ENCODE peak calls at places on chromosomes 1 and 21, in seven cellular contexts. S, Z, W, V, Q, T and H are unnamed samples.

GRCh38 chr1:153565529-153566374 is at the start of gene S100A2:
- DNase-seq in Z (peak; percentile 53), Q (no peak), S (peak; percentile 75), T (no peak), V (peak; percentile 52), W (peak; percentile 63), H (no peak)

GRCh38 chr21:32712043-32712442 is 15.8 kb downstream of the SYNJ1 start:
- DNase-seq in Q (no peak), S (peak; percentile 37), Z (no peak), T (no peak), W (no peak), V (no peak), H (no peak)

GRCh38 chr1:161216945-161217712 is 2.0 kb downstream of the FCER1G start:
- DNase-seq in T (no peak), S (no peak), Z (no peak), V (no peak), W (peak; percentile 53), Q (no peak), H (no peak)

GRCh38 chr1:180041587-180041986 is 87.0 kb downstream of the CEP350 start:
- DNase-seq in S (no peak), V (no peak), W (no peak), Q (no peak), Z (no peak), T (no peak), H (no peak)

GRCh38 chr1:21622466-21623315 is 46.5 kb downstream of the RAP1GAP start:
- DNase-seq in Q (no peak), T (no peak), S (peak; percentile 68), W (no peak), Z (peak; percentile 100), V (no peak), H (no peak)

GRCh38 chr1:16032388-16033100 is 10.7 kb downstream of the CLCNKA start:
- DNase-seq in W (peak; percentile 79), S (peak; percentile 67), Q (peak; percentile 85), Z (peak; percentile 99), V (peak; percentile 86), T (peak; percentile 71), H (no peak)

GRCh38 chr1:55544826-55545225 is 329.7 kb upstream of the USP24 start:
- DNase-seq in Q (no peak), V (no peak), W (no peak), Z (no peak), S (no peak), T (no peak), H (no peak)

GRCh38 chr1:84427520-84428188 is 29.4 kb downstream of the DNASE2B start:
- DNase-seq in W (no peak), Z (no peak), Q (no peak), S (no peak), T (no peak), V (no peak), H (no peak)

GRCh38 chr1:22808186-22808845 is 97.7 kb downstream of the EPHB2 start:
- DNase-seq in V (no peak), Q (no peak), Z (no peak), S (no peak), T (no peak), W (no peak), H (no peak)

GRCh38 chr21:16536661-16537359 is 807.0 kb downstream of the USP25 start:
- DNase-seq in T (no peak), V (no peak), Q (no peak), S (no peak), W (no peak), Z (no peak), H (no peak)

GRCh38 chr21:16534408-16535099 is 804.8 kb downstream of the USP25 start:
- DNase-seq in S (no peak), W (peak; percentile 79), T (no peak), V (no peak), Q (no peak), Z (no peak), H (peak; percentile 64)

GRCh38 chr21:16533692-16534407 is 804.1 kb downstream of the USP25 start:
- DNase-seq in S (peak; percentile 0), Z (no peak), T (no peak), W (no peak), V (no peak), Q (no peak), H (no peak)

GRCh38 chr21:16532841-16533240 is 803.1 kb downstream of the USP25 start:
- DNase-seq in S (no peak), T (no peak), Z (no peak), W (no peak), V (no peak), Q (no peak), H (no peak)

DNA sequence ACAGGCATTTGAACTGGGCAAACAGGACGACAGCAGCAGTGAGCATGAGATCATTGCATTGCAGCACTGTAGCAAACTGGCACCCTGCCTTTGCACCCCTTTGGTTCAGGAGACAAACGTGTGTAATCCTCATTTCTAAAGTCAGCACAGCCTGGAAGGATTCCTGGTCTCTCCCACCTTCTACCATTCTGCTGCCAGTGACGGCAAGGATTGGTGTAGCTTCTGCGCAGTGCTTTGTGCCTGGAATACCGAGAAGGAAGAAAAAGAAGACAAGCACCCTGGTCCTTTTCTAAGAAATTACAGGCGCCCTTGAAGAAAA is 805.3 kb downstream of the USP25 start:
- DNase-seq in Q (no peak), V (no peak), T (no peak), S (no peak), Z (no peak), W (peak; percentile 87), H (peak; percentile 56)
- H3K4me3 ChIP-seq in Q (no peak overlapping the region), V (no peak overlapping the region), T (no peak overlapping the region), S (no peak overlapping the region), Z (no peak overlapping the region), W (no peak overlapping the region), H (peak overlapping the region; percentile 47)

GRCh38 chr1:154998818-154999650 is 3.6 kb upstream of the ZBTB7B start:
- DNase-seq in T (peak; percentile 93), S (peak; percentile 70), V (peak; percentile 84), W (no peak), Q (no peak), Z (peak; percentile 89), H (no peak)
- H3K4me3 ChIP-seq in T (peak overlapping the region; percentile 46), S (peak overlapping the region; percentile 16), V (peak overlapping the region; percentile 92), W (no peak overlapping the region), Q (peak overlapping the region; percentile 61), Z (peak overlapping the region; percentile 75), H (no peak overlapping the region)

DNA sequence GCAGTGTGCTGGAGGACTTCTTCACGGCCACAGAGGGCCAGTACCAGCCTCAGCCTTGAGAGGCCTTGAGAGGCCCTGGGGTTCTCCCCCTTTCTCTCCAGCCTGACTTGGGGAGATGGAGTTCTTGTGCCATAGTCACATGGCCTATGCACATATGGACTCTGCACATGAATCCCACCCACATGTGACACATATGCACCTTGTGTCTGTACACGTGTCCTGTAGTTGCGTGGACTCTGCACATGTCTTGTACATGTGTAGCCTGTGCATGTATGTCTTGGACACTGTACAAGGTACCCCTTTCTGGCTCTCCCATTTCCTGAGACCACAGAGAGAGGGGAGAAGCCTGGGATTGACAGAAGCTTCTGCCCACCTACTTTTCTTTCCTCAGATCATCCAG is 6.2 kb upstream of the HDAC1 start:
- DNase-seq in W (no peak), S (no peak), Z (no peak), T (no peak), V (no peak), Q (no peak), H (no peak)
- H3K4me3 ChIP-seq in W (no peak overlapping the region), S (no peak overlapping the region), Z (no peak overlapping the region), T (no peak overlapping the region), V (no peak overlapping the region), Q (no peak overlapping the region), H (no peak overlapping the region)

GRCh38 chr1:204382714-204383083 is 23.0 kb upstream of the PLEKHA6 start:
- DNase-seq in S (no peak), W (no peak), Q (no peak), Z (no peak), T (no peak), V (no peak), H (no peak)
- H3K4me3 ChIP-seq in S (no peak overlapping the region), W (no peak overlapping the region), Q (no peak overlapping the region), Z (no peak overlapping the region), T (no peak overlapping the region), V (no peak overlapping the region), H (no peak overlapping the region)

DNA sequence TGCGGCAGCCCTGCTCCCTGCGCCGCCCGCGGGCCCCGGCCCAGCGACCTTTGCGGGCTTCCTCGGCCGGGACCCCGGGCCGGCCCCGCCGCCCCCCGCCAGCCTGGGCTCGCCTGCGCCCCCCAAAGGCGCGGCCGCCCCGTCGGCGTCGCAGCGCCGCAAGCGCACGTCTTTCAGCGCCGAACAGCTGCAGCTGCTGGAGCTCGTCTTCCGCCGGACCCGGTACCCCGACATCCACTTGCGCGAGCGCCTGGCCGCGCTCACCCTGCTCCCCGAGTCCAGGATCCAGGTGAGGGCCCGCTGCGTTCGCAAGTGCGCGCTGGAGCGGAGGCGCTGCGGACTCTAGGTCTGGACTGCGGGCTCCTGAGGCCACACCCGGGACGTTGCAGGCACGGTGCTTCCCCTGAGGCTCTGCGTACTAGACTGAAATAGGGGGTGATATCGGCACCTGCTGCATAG is 351 bp downstream of the MIXL1 start:
- DNase-seq in V (peak; percentile 53), Z (no peak), Q (no peak), S (peak; percentile 55), W (no peak), T (no peak), H (no peak)
- H3K4me3 ChIP-seq in V (peak overlapping the region; percentile 61), Z (peak overlapping the region; percentile 88), Q (peak overlapping the region; percentile 34), S (peak overlapping the region; percentile 13), W (no peak overlapping the region), T (peak overlapping the region; percentile 78), H (no peak overlapping the region)

GRCh38 chr21:16196521-16197208 is 466.9 kb downstream of the USP25 start:
- DNase-seq in T (no peak), Z (no peak), S (no peak), Q (no peak), W (no peak), V (no peak), H (no peak)
- H3K4me3 ChIP-seq in T (no peak overlapping the region), Z (no peak overlapping the region), S (no peak overlapping the region), Q (no peak overlapping the region), W (no peak overlapping the region), V (no peak overlapping the region), H (peak overlapping the region; percentile 61)

GRCh38 chr1:91057784-91058183 is 35.9 kb upstream of the ZNF644 start:
- DNase-seq in Z (no peak), W (no peak), S (no peak), V (no peak), T (no peak), Q (no peak), H (no peak)
- H3K4me3 ChIP-seq in Z (no peak overlapping the region), W (no peak overlapping the region), S (no peak overlapping the region), V (no peak overlapping the region), T (no peak overlapping the region), Q (no peak overlapping the region), H (no peak overlapping the region)